ENCODE peak calls at places on chromosomes 12 and 14, in six cellular contexts. K is GM23248, O is HCT116, S is hepatocyte, Q is neural progenitor cell, B is PC-3. G is an unnamed sample.
A peak's percentile ranks its signal among the peaks of the same experiment; 100 is the strongest.

GRCh38 chr14:106619618-106620017 is 1093.2 kb downstream of the TMEM121 start:
- DNase-seq in S (no peak), O (no peak), B (no peak), K (no peak), Q (no peak), G (no peak)

GRCh38 chr14:73829526-73830431 is 21.9 kb upstream of the PTGR2 start:
- DNase-seq in Q (no peak), S (peak; percentile 56), O (no peak), B (peak; percentile 65), K (peak; percentile 89), G (no peak)

GRCh38 chr14:75501080-75501479 is 21.2 kb upstream of the BATF start:
- DNase-seq in S (no peak), Q (no peak), O (no peak), K (no peak), B (no peak), G (no peak)

GRCh38 chr14:60641722-60642269 is 7.5 kb downstream of the SIX1 start:
- DNase-seq in O (no peak), Q (no peak), B (no peak), S (no peak), K (no peak), G (no peak)

GRCh38 chr12:45336331-45336730 is 120.4 kb downstream of the ANO6 start:
- DNase-seq in B (peak; percentile 46), K (peak; percentile 93), Q (no peak), O (no peak), S (peak; percentile 34), G (no peak)

GRCh38 chr14:64209428-64210165 is 84.6 kb downstream of the ESR2 start:
- DNase-seq in S (no peak), O (no peak), K (peak; percentile 38), Q (no peak), B (no peak), G (no peak)

GRCh38 chr12:116274552-116275375 is 2.7 kb downstream of the MED13L start:
- DNase-seq in K (no peak), O (no peak), S (no peak), B (no peak), Q (no peak), G (no peak)

GRCh38 chr14:91896419-91896818 is 29.1 kb upstream of the TC2N start:
- DNase-seq in B (no peak), S (no peak), K (no peak), Q (no peak), O (no peak), G (no peak)

GRCh38 chr14:100586153-100586519 is 1.1 kb downstream of the BEGAIN start:
- DNase-seq in Q (no peak), O (no peak), K (peak; percentile 35), S (no peak), B (no peak), G (no peak)

GRCh38 chr12:25256826-25257225 is 6.1 kb upstream of the KRAS start:
- DNase-seq in B (no peak), Q (peak; percentile 23), O (no peak), K (no peak), S (no peak), G (peak; percentile 35)

GRCh38 chr14:69685716-69686115 is 74.3 kb downstream of the SUSD6 start:
- DNase-seq in Q (no peak), O (no peak), K (peak; percentile 66), B (peak; percentile 38), S (peak; percentile 44), G (no peak)

GRCh38 chr14:102914474-102915291 is 7.8 kb upstream of the AMN start:
- DNase-seq in S (no peak), Q (no peak), B (no peak), K (no peak), O (no peak), G (no peak)

GRCh38 chr14:49303952-49304516 is 282.1 kb downstream of the RPS29 start:
- DNase-seq in B (peak; percentile 60), O (no peak), Q (peak; percentile 73), K (peak; percentile 35), S (peak; percentile 67), G (peak; percentile 84)

GRCh38 chr12:62484234-62484633 is 17.6 kb downstream of the MON2 start:
- DNase-seq in O (no peak), S (no peak), Q (no peak), B (peak; percentile 4), K (peak; percentile 70), G (no peak)

GRCh38 chr12:171276-171675 is 42.7 kb downstream of the SLC6A12 start:
- DNase-seq in O (no peak), B (no peak), Q (no peak), K (no peak), S (no peak), G (no peak)

GRCh38 chr12:122421263-122421814 is 1.1 kb downstream of the CLIP1 start:
- DNase-seq in O (no peak), Q (no peak), S (peak; percentile 73), B (peak; percentile 62), K (peak; percentile 76), G (no peak)

GRCh38 chr14:97709552-97709951 is 912.4 kb downstream of the VRK1 start:
- DNase-seq in K (no peak), O (no peak), S (no peak), Q (no peak), B (no peak), G (no peak)

GRCh38 chr12:111607239-111607638 is 8.1 kb upstream of the ATXN2 start:
- DNase-seq in B (peak; percentile 21), K (no peak), S (no peak), O (no peak), Q (no peak), G (peak; percentile 55)
- H2AFZ ChIP-seq in B (no peak overlapping the region), K (no peak overlapping the region), S (no peak overlapping the region), O (no peak overlapping the region), Q (no peak overlapping the region), G (no peak overlapping the region)

GRCh38 chr14:20460458-20461229 is 590 bp downstream of the PIP4P1 start:
- DNase-seq in B (peak; percentile 35), Q (no peak), S (peak; percentile 81), K (peak; percentile 20), O (no peak), G (peak; percentile 76)
- TF ChIP-seq EZH2phosphoT487 in B (no peak), Q (no peak), S (no peak), K (no peak), O (no peak), G (no peak)

GRCh38 chr12:132398386-132398991 is 69.1 kb upstream of the GALNT9 start:
- DNase-seq in K (no peak), S (no peak), B (no peak), O (no peak), Q (no peak), G (no peak)

GRCh38 chr12:132401982-132402381 is 72.6 kb upstream of the GALNT9 start:
- DNase-seq in B (no peak), K (no peak), Q (no peak), S (no peak), O (no peak), G (no peak)

GRCh38 chr12:132399092-132400010 is 70.0 kb upstream of the GALNT9 start:
- DNase-seq in B (no peak), Q (no peak), O (no peak), S (no peak), K (no peak), G (no peak)

GRCh38 chr12:132397934-132398385 is 68.6 kb upstream of the GALNT9 start:
- DNase-seq in B (no peak), Q (no peak), S (no peak), K (no peak), O (no peak), G (no peak)

DNA sequence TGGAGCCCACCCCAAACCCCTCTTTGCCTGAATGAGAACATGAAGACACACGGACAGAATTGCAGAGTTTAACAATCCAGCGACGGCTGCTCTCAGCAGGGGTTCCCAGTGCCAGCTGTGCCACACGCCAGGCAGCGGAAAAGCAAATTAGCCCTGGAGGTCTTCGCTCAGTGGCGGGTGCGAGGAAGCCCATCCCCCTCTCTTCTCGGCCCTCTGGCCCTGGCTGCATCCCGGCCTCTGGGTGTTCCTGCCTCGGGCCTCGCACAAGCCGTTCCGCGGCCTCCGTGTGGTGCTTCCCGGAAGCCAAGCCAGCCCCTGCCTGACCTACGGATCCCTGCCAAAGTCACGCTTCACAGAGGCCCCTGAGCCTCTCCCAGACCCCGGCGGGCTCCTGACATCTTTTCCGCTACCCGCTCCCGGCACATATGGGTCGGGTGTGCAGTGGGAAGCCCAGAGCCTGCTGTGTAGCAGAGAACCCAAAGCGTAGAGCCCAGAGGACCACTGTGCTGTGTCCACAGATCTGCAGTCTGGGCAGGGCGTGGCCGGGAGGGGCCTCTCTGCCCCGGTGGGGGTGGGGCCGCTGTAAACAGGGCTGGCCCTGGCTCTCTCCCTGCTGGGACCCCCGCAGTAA is 70.7 kb upstream of the GALNT9 start:
- DNase-seq in K (peak; percentile 17), B (no peak), O (no peak), Q (no peak), S (no peak), G (no peak)
- TF ChIP-seq EZH2 in K (peak; percentile 69), B (no peak), O (no peak), Q (no peak), S (no peak), G (no peak)

GRCh38 chr14:77825895-77826519 is 26.1 kb downstream of the ADCK1 start:
- DNase-seq in O (no peak), B (no peak), Q (no peak), K (no peak), S (no peak), G (no peak)
- H2AFZ ChIP-seq in O (no peak overlapping the region), B (no peak overlapping the region), Q (no peak overlapping the region), K (no peak overlapping the region), S (no peak overlapping the region), G (no peak overlapping the region)

GRCh38 chr12:53754633-53755261 is 3.0 kb upstream of the CISTR start:
- DNase-seq in K (no peak), S (no peak), Q (no peak), B (peak; percentile 46), O (no peak), G (no peak)
- TF ChIP-seq EZH2phosphoT487 in K (no peak), S (no peak), Q (no peak), B (no peak), O (no peak), G (no peak)

DNA sequence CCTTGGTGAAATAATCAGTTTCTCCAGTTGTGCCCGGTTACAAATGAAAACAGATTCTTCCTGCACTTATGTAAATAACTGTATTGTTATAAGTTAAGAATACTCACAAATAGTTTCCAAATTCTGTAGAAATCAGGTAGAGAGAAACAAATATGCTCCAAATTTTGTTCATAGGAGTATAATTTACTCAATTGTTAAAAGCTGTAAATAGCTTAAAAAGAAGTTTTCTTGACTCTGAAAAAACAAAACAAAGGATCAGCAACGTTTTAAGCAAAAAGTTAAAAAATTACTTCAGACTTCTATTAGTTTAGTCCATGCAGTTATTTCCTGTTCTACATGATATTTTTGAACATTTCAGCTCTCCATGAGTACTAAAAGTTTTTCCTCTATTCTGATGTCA is 30.0 kb upstream of the SLC38A4 start:
- DNase-seq in O (no peak), K (no peak), S (no peak), Q (no peak), B (no peak), G (no peak)
- TF ChIP-seq EZH2 in O (no peak), K (no peak), S (no peak), Q (no peak), B (no peak), G (no peak)

DNA sequence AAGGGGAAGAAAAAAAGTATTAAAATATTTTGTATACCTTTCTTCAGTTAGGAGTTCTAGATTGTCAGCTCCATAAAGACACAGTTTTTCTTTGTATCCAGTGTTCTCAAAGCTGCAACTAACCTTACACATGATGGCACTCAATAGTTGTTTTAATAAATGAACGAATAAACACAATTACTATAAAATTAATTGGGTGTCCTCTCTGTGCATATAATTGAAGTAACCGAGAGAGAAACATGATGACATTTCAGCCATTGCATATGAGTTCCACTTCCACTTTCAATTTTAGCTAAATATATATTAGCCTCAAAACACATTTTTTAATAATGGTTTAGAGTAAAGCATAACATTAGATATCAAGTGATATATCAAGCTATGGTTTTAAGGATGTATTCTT is 671.2 kb downstream of the LRFN5 start:
- DNase-seq in S (no peak), O (no peak), Q (no peak), B (no peak), K (no peak), G (no peak)
- H2AFZ ChIP-seq in S (no peak overlapping the region), O (no peak overlapping the region), Q (no peak overlapping the region), B (no peak overlapping the region), K (no peak overlapping the region), G (no peak overlapping the region)

GRCh38 chr12:51326762-51327439 is 2.9 kb upstream of the BIN2 start:
- DNase-seq in Q (no peak), S (no peak), K (peak; percentile 79), B (peak; percentile 36), O (no peak), G (no peak)
- TF ChIP-seq EZH2phosphoT487 in Q (no peak), S (no peak), K (no peak), B (no peak), O (no peak), G (no peak)

G was measured in GM23338.